ENCODE peak calls at places on chromosomes 5 and 9, in four cellular contexts. A is RWPE1, W is uterus, D is left ventricle myocardium inferior. N is an unnamed sample.

GRCh38 chr9:129617167-129617566 is 3.7 kb downstream of the C9orf50 start:
- DNase-seq in A (peak), W (no peak), D (no peak), N (no peak)

GRCh38 chr5:13217636-13218035 is 726.9 kb downstream of the DNAH5 start:
- DNase-seq in A (no peak), W (no peak), D (no peak), N (no peak)

GRCh38 chr5:115859378-115859777 is 17.6 kb downstream of the AP3S1 start:
- DNase-seq in A (no peak), W (no peak), D (no peak), N (no peak)

GRCh38 chr9:132078369-132079356 is 1.0 kb downstream of the MED27 start:
- DNase-seq in A (peak), W (no peak), D (no peak), N (no peak)

GRCh38 chr5:157245477-157245876 is 20.4 kb upstream of the CYFIP2 start:
- DNase-seq in A (peak), W (no peak), D (no peak), N (no peak)

GRCh38 chr9:1721219-1721618 is 293.9 kb upstream of the SMARCA2 start:
- DNase-seq in A (no peak), W (no peak), D (no peak), N (no peak)

GRCh38 chr5:116528519-116529234 is 45.9 kb downstream of the SEMA6A start:
- DNase-seq in A (no peak), W (no peak), D (no peak), N (no peak)

GRCh38 chr5:116071211-116071610 is 13.6 kb upstream of the COMMD10 start:
- DNase-seq in A (no peak), W (no peak), D (no peak), N (no peak)

GRCh38 chr5:162324356-162324755 is 256.8 kb downstream of the GABRG2 start:
- DNase-seq in A (no peak), W (no peak), D (no peak), N (no peak)

GRCh38 chr5:43154424-43154823 is 33.7 kb downstream of the ZNF131 start:
- DNase-seq in A (no peak), W (no peak), D (no peak), N (no peak)

GRCh38 chr9:27162045-27162444 is 53.0 kb downstream of the TEK start:
- DNase-seq in A (no peak), W (no peak), D (no peak), N (no peak)

GRCh38 chr5:150527038-150527437 is 19.1 kb downstream of the NDST1 start:
- DNase-seq in A (no peak), W (no peak), D (no peak), N (no peak)

GRCh38 chr9:91948423-91949292 is 1.4 kb downstream of the ROR2 start:
- DNase-seq in A (peak), W (peak), D (peak), N (peak)

GRCh38 chr5:116032991-116033390 is 719 bp downstream of the ARL14EPL start:
- DNase-seq in A (no peak), W (no peak), D (no peak), N (no peak)

GRCh38 chr5:61731267-61731945 is 399.3 kb downstream of the ZSWIM6 start:
- DNase-seq in A (no peak), W (no peak), D (no peak), N (no peak)

GRCh38 chr9:36997414-36997813 is 36.7 kb downstream of the PAX5 start:
- DNase-seq in A (peak), W (no peak), D (no peak), N (no peak)

GRCh38 chr9:135359764-135360163 is 119.8 kb upstream of the PPP1R26 start:
- DNase-seq in A (no peak), W (no peak), D (no peak), N (no peak)

GRCh38 chr5:73419414-73420390 is 28.9 kb downstream of the FOXD1 start:
- DNase-seq in A (no peak), W (no peak), D (no peak), N (no peak)

GRCh38 chr5:54477941-54478478 is 22.5 kb downstream of the HSPB3 start:
- DNase-seq in A (no peak), W (no peak), D (no peak), N (no peak)

GRCh38 chr5:54484219-54484894 is 28.9 kb downstream of the HSPB3 start:
- DNase-seq in A (no peak), W (no peak), D (no peak), N (no peak)

GRCh38 chr5:54480296-54480695 is 24.8 kb downstream of the HSPB3 start:
- DNase-seq in A (peak), W (no peak), D (no peak), N (no peak)
- TF ChIP-seq CTCF in A (no peak), W (no peak), D (no peak), N (no peak)

DNA sequence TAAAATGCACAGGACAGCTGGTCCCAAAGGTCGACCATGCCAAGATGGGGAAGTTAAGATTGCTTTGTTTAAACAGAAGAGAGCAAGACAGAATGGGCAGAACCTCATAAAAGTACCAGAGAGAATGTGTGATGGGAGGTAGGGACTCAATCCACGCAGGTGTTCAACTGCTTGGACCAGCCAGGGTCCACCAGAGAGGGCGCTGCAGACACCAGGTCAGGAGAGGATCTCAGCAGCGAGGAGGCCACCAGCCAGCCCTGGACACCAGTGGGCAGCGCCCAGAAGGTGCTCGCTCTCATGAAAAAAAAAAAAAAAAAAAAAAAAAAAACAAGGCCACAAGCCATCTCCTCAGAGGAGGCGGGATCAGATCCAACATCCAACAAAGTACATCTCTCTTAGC is 81.8 kb downstream of the SHC3 start:
- DNase-seq in A (no peak), W (no peak), D (no peak), N (no peak)
- TF ChIP-seq CTCF in A (no peak), W (no peak), D (no peak), N (no peak)

GRCh38 chr5:112923148-112923917 is 1.3 kb upstream of the REEP5 start:
- DNase-seq in A (no peak), W (no peak), D (no peak), N (no peak)
- TF ChIP-seq CTCF in A (no peak), W (no peak), D (no peak), N (no peak)

GRCh38 chr9:38068866-38069628 is at the start of gene SHB:
- DNase-seq in A (peak), W (peak), D (peak), N (peak)
- TF ChIP-seq CTCF in A (peak), W (no peak), D (peak), N (no peak)

GRCh38 chr5:98398465-98398864 is 375.0 kb upstream of the RGMB start:
- DNase-seq in A (no peak), W (no peak), D (no peak), N (no peak)
- TF ChIP-seq CTCF in A (no peak), W (no peak), D (no peak), N (no peak)

GRCh38 chr5:77129386-77129785 is 42.3 kb upstream of the ZBED3 start:
- DNase-seq in A (peak), W (peak), D (no peak), N (no peak)
- TF ChIP-seq CTCF in A (peak), W (no peak), D (peak), N (no peak)

DNA sequence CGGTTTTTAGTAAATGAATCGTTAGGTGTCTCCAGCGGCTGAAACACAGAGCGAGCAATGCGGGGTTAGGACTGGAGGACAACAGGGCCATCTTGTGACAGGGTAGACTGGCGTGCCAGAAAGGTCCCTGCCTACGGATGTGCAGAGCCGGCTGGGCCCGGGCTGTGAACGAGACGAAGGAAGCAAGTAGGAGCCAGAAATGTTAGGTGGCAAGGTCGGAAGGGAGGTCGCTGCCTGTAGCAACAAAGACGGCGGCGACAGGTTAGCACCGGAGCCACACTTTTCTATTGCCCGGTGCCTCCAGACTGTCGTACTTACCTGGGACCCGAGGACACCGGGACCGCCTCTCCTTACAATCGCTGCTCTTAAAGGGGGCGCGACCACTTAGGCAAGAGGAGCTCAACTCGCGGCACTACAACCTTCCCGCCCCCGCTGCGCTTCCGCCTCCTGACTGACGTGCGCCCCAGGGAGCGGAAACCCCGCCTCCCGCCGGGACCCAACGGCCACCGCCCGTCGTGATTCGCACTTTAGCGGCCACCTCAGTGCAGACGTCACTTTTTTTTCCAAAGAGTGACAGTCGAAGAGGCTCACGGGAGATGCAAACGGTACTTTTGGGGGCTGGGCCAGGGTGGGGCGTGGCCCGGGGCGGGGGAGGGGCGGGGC is at the start of gene INIP:
- DNase-seq in A (peak), W (peak), D (peak), N (peak)
- TF ChIP-seq CTCF in A (peak), W (no peak), D (peak), N (no peak)

DNA sequence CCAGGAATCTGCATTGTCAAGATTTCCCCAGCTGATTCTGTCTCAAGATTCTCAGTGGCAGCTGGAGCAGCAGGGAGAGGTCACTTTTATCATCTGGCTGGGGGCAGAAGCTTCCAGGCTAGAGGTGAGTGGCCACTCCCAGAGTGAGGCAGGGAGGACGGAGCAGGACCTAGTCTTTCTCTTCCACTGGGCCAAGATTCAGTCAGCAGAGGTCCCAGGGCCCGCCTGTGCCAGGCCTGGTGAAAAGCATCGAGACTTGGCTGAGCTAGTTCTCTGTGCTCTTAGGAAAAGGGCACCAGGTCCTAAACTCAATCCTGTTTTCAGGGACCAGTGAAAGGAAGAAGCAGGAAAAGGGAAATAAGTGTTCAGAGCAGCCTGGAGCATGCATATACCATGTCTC is 46.6 kb downstream of the IRX1 start:
- DNase-seq in A (no peak), W (no peak), D (no peak), N (no peak)
- TF ChIP-seq CTCF in A (no peak), W (no peak), D (no peak), N (no peak)

GRCh38 chr9:125782718-125783117 is 35.5 kb downstream of the PBX3 start:
- DNase-seq in A (no peak), W (no peak), D (no peak), N (no peak)
- TF ChIP-seq CTCF in A (no peak), W (no peak), D (no peak), N (no peak)

DNA sequence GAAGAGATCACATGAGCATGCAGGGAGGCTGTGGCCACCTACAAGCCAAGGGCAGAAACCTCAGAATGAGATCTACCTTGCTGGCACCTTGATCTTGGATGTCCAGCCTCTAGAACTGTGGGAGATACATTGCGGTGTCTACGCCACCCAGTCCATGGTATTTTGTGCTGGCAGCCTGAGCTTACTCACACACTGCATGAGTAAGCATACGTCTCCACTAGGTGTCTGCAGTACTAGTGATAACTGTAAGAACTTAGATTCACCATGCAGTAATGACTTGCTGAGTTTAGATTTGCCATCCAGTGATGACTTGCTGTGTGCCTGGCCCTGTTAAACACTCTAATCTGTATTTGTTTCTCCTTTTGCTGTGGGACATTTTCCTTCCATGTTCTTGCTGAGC is 417.7 kb downstream of the GADD45G start:
- DNase-seq in A (no peak), W (no peak), D (no peak), N (no peak)
- TF ChIP-seq CTCF in A (no peak), W (no peak), D (no peak), N (no peak)

N was measured in lower leg skin.